ENCODE peak calls at places on chromosomes 2 and 18, in five cellular contexts. One of them, this sample, is unnamed.

GRCh38 chr2:128682266-128682665 is 363.6 kb upstream of the HS6ST1 start:
- DNase-seq in AG04450: no peak
- DNase-seq in fibroblast of villous mesenchyme: no peak
- DNase-seq in upper lobe of right lung: no peak
- DNase-seq in K562: no peak
- DNase-seq in this sample: no peak

GRCh38 chr2:48414980-48415764 is 114.8 kb upstream of the STON1 start:
- DNase-seq in upper lobe of right lung: peak; percentile 71
- DNase-seq in fibroblast of villous mesenchyme: peak; percentile 72
- DNase-seq in K562: no peak
- DNase-seq in AG04450: peak; percentile 1
- DNase-seq in this sample: no peak

GRCh38 chr18:32812342-32812741 is 39.5 kb upstream of the KLHL14 start:
- DNase-seq in AG04450: no peak
- DNase-seq in upper lobe of right lung: no peak
- DNase-seq in K562: no peak
- DNase-seq in fibroblast of villous mesenchyme: no peak
- DNase-seq in this sample: no peak

GRCh38 chr2:64888591-64889309 is 100.4 kb upstream of the SLC1A4 start:
- DNase-seq in K562: no peak
- DNase-seq in fibroblast of villous mesenchyme: peak; percentile 45
- DNase-seq in upper lobe of right lung: no peak
- DNase-seq in AG04450: no peak
- DNase-seq in this sample: no peak

GRCh38 chr18:13338318-13338717 is 119.8 kb downstream of the LDLRAD4 start:
- DNase-seq in upper lobe of right lung: no peak
- DNase-seq in K562: no peak
- DNase-seq in fibroblast of villous mesenchyme: no peak
- DNase-seq in AG04450: no peak
- DNase-seq in this sample: no peak

GRCh38 chr2:190069936-190070696 is 7.6 kb upstream of the MSTN start:
- DNase-seq in fibroblast of villous mesenchyme: peak; percentile 79
- DNase-seq in AG04450: peak; percentile 43
- DNase-seq in upper lobe of right lung: no peak
- DNase-seq in K562: peak; percentile 16
- DNase-seq in this sample: peak; percentile 26

GRCh38 chr18:48959551-48959920 is 8.8 kb upstream of the SMAD7 start:
- DNase-seq in upper lobe of right lung: no peak
- DNase-seq in AG04450: no peak
- DNase-seq in K562: no peak
- DNase-seq in fibroblast of villous mesenchyme: no peak
- DNase-seq in this sample: no peak

GRCh38 chr18:23523429-23524212 is 20.3 kb downstream of the RMC1 start:
- DNase-seq in fibroblast of villous mesenchyme: peak; percentile 49
- DNase-seq in K562: no peak
- DNase-seq in AG04450: no peak
- DNase-seq in upper lobe of right lung: no peak
- DNase-seq in this sample: no peak

GRCh38 chr2:62352031-62352430 is 154.0 kb downstream of the TMEM17 start:
- DNase-seq in AG04450: no peak
- DNase-seq in upper lobe of right lung: no peak
- DNase-seq in K562: no peak
- DNase-seq in fibroblast of villous mesenchyme: no peak
- DNase-seq in this sample: no peak

GRCh38 chr2:61889212-61889956 is 928 bp upstream of the CCT4 start:
- DNase-seq in fibroblast of villous mesenchyme: peak; percentile 16
- DNase-seq in AG04450: no peak
- DNase-seq in K562: no peak
- DNase-seq in upper lobe of right lung: no peak
- DNase-seq in this sample: peak; percentile 15

GRCh38 chr2:236795176-236795860 is 225.7 kb downstream of the ACKR3 start:
- DNase-seq in K562: no peak
- DNase-seq in fibroblast of villous mesenchyme: no peak
- DNase-seq in upper lobe of right lung: no peak
- DNase-seq in AG04450: no peak
- DNase-seq in this sample: no peak
- TF ChIP-seq CTCF in K562: no peak
- TF ChIP-seq CTCF in fibroblast of villous mesenchyme: no peak
- TF ChIP-seq CTCF in upper lobe of right lung: no peak
- TF ChIP-seq CTCF in AG04450: no peak
- TF ChIP-seq CTCF in this sample: no peak

GRCh38 chr2:8882094-8882493 is 44.7 kb upstream of the KIDINS220 start:
- DNase-seq in K562: no peak
- DNase-seq in AG04450: no peak
- DNase-seq in fibroblast of villous mesenchyme: peak; percentile 25
- DNase-seq in upper lobe of right lung: no peak
- DNase-seq in this sample: peak; percentile 15
- TF ChIP-seq CTCF in K562: peak; percentile 44
- TF ChIP-seq CTCF in AG04450: peak; percentile 36
- TF ChIP-seq CTCF in fibroblast of villous mesenchyme: peak; percentile 53
- TF ChIP-seq CTCF in upper lobe of right lung: peak; percentile 6
- TF ChIP-seq CTCF in this sample: peak; percentile 24

GRCh38 chr2:208820289-208820688 is 413.7 kb downstream of the PTH2R start:
- DNase-seq in K562: no peak
- DNase-seq in AG04450: no peak
- DNase-seq in fibroblast of villous mesenchyme: no peak
- DNase-seq in upper lobe of right lung: no peak
- DNase-seq in this sample: no peak
- TF ChIP-seq CTCF in K562: no peak
- TF ChIP-seq CTCF in AG04450: no peak
- TF ChIP-seq CTCF in fibroblast of villous mesenchyme: no peak
- TF ChIP-seq CTCF in upper lobe of right lung: peak; percentile 22
- TF ChIP-seq CTCF in this sample: peak; percentile 21

DNA sequence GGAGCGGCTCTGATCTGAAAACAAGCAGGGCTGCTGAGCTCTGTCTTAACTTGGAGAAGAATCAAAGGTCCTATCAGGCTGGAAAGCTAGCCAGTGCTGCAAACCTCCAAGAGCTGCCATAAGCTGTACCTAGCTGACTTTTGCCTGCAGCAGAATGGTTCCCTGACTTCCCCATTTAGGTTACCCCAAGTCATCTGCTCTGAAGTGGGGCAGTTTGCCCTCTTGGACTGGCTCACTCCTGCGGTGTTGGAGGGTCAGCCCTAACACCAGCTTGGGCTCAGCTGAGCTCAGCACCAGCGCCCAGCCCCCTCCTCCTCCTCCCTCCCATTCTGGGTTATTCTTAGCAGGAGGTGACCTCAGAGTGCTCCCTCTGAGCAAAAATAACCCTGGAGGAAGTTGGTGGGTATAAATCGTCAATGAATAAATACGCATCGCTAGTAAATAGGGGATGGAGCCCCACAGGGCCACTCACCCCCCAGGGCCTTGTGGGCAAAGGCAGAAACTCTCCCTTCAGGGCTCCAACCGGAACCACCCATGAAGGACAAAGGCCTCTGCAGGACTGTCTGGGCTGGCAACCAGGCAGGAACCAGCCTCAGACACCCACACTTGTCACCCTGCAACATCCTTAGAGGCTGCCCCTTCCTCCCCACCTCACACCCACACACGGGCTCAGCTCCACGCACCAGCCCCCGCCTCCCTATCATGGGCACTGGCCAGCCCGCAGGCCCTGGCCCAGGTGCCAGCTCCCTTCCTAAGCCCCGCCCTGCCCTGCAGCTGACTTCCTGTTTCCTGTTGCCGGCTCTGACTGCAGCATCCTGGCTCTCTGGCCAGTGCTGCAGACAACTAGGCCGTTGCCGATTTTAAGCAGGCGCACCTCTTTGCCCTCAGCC is 46.9 kb downstream of the DNMT3A start:
- DNase-seq in K562: no peak
- DNase-seq in AG04450: no peak
- DNase-seq in fibroblast of villous mesenchyme: no peak
- DNase-seq in upper lobe of right lung: peak; percentile 89
- DNase-seq in this sample: no peak
- TF ChIP-seq CTCF in K562: no peak
- TF ChIP-seq CTCF in AG04450: no peak
- TF ChIP-seq CTCF in fibroblast of villous mesenchyme: no peak
- TF ChIP-seq CTCF in upper lobe of right lung: no peak
- TF ChIP-seq CTCF in this sample: no peak

DNA sequence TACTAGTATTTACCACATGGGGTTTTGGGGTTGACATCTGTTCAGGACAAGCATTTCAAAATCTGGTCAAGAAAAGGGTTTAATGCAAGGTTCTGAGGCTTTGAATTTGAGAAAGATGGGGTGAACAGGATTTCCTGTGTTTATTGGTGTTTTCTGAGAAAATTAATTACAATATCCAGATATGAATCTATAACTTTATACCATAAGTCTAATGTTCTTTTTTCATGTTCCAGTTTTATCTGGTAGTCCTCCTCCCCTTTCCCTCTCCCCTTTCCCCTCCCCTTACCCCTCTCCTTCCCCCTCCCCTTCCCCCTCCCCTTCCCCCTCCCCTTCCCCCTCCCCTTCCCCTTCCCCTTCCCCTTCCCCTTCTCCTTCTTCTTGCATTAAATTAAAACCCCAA is 1518.2 kb upstream of the TMEFF2 start:
- DNase-seq in K562: no peak
- DNase-seq in upper lobe of right lung: no peak
- DNase-seq in AG04450: no peak
- DNase-seq in fibroblast of villous mesenchyme: no peak
- DNase-seq in this sample: no peak
- TF ChIP-seq CTCF in K562: no peak
- TF ChIP-seq CTCF in upper lobe of right lung: no peak
- TF ChIP-seq CTCF in AG04450: no peak
- TF ChIP-seq CTCF in fibroblast of villous mesenchyme: no peak
- TF ChIP-seq CTCF in this sample: no peak

GRCh38 chr2:131674174-131674507 is 146.5 kb downstream of the CCDC74A start:
- DNase-seq in fibroblast of villous mesenchyme: no peak
- DNase-seq in AG04450: no peak
- DNase-seq in K562: no peak
- DNase-seq in upper lobe of right lung: no peak
- DNase-seq in this sample: no peak
- TF ChIP-seq CTCF in fibroblast of villous mesenchyme: no peak
- TF ChIP-seq CTCF in AG04450: no peak
- TF ChIP-seq CTCF in K562: no peak
- TF ChIP-seq CTCF in upper lobe of right lung: no peak
- TF ChIP-seq CTCF in this sample: no peak

DNA sequence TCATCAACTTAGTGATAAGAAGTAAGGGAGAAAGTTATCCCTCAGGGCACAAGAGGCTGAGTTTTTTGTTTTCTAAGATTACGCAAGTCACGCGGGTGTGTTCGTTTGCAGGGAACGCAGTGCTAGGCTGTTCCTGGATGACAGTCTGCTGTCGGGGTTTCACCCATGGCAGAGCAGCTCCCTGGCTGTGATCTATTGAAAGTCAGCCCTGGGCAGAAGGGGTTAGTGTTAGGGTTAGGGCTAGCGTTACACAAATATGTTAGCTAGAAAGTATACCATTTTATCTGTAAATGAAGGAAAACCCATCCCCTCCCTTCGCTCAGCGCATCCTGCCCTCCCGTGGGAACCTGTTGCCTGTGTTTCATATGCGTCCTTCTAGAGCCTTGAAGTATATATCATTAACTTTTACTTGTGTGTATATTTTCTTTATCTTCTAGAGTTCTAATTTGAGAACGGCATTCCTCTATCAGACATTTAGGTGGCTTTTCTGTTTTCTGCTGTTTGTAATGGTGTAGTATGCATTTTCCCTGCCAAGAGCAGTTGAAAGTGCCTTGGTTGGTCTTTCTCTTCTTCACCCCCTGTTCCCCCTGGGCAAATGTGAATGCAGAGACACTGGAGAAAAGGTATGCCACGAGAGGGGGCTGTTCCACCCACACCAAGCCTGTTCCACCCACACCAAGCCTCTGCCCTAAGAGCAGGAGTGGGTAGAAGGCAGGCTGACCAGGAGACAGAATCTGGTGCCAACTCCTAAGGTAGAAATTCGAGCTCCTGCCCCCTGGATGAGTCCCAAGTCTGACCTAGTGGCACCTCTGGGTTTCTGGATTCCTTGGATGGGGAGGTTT is 47.0 kb downstream of the ARMC9 start:
- DNase-seq in AG04450: no peak
- DNase-seq in upper lobe of right lung: no peak
- DNase-seq in fibroblast of villous mesenchyme: peak; percentile 44
- DNase-seq in K562: no peak
- DNase-seq in this sample: no peak
- TF ChIP-seq CTCF in AG04450: no peak
- TF ChIP-seq CTCF in upper lobe of right lung: no peak
- TF ChIP-seq CTCF in fibroblast of villous mesenchyme: no peak
- TF ChIP-seq CTCF in K562: no peak
- TF ChIP-seq CTCF in this sample: no peak

GRCh38 chr2:79876430-79876829 is 363.6 kb downstream of the CTNNA2 start:
- DNase-seq in AG04450: no peak
- DNase-seq in fibroblast of villous mesenchyme: no peak
- DNase-seq in K562: no peak
- DNase-seq in upper lobe of right lung: no peak
- DNase-seq in this sample: peak; percentile 22
- TF ChIP-seq CTCF in AG04450: peak; percentile 45
- TF ChIP-seq CTCF in fibroblast of villous mesenchyme: peak; percentile 32
- TF ChIP-seq CTCF in K562: peak; percentile 10
- TF ChIP-seq CTCF in upper lobe of right lung: peak; percentile 18
- TF ChIP-seq CTCF in this sample: peak; percentile 45

GRCh38 chr2:42913280-42913878 is 121.0 kb upstream of the HAAO start:
- DNase-seq in fibroblast of villous mesenchyme: peak; percentile 58
- DNase-seq in upper lobe of right lung: no peak
- DNase-seq in AG04450: no peak
- DNase-seq in K562: no peak
- DNase-seq in this sample: no peak
- TF ChIP-seq CTCF in fibroblast of villous mesenchyme: no peak
- TF ChIP-seq CTCF in upper lobe of right lung: no peak
- TF ChIP-seq CTCF in AG04450: no peak
- TF ChIP-seq CTCF in K562: no peak
- TF ChIP-seq CTCF in this sample: no peak

DNA sequence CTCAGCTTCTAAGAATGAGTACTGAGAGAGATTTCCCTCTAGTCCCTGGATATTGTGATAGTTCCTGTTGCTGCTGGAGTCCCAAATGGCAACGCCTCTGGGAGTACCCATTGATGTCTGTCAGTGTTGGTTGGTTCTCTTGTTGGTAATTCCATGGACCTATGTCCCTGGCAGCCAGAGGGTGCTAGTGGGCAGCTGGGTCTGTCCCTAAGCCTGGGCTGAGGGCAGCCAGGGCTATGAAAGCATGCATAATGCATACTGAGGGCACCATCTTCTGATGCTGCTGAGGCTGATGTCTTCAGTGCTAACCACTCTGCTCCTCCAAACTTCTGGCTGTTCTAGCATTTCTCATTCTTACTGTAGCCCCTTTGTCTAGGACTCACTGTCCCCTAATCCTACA is 35.9 kb downstream of the NABP1 start:
- DNase-seq in AG04450: no peak
- DNase-seq in upper lobe of right lung: no peak
- DNase-seq in K562: no peak
- DNase-seq in fibroblast of villous mesenchyme: no peak
- DNase-seq in this sample: no peak
- TF ChIP-seq CTCF in AG04450: no peak
- TF ChIP-seq CTCF in upper lobe of right lung: no peak
- TF ChIP-seq CTCF in K562: peak; percentile 23
- TF ChIP-seq CTCF in fibroblast of villous mesenchyme: no peak
- TF ChIP-seq CTCF in this sample: no peak